ENCODE peak calls at places on chromosomes 13 and 19, in seven cellular contexts. L is Peyer's patch, F is OCI-LY7, J is heart right ventricle, B is tibial artery, Z is psoas muscle, R is K562. D is an unnamed sample. For H3K4me1, the result is how much of the 10 kb centered on the place peaks cover.

GRCh38 chr13:30866692-30867669 is 39.1 kb upstream of the MEDAG start:
- DNase-seq in F (no peak), J (no peak), L (no peak), R (no peak), Z (no peak), B (no peak), D (no peak)

GRCh38 chr19:28523619-28524018 is 689.3 kb downstream of the UQCRFS1 start:
- DNase-seq in R (no peak), B (no peak), Z (no peak), J (no peak), F (no peak), L (no peak), D (no peak)

GRCh38 chr13:53501387-53501786 is 472.8 kb downstream of the OLFM4 start:
- DNase-seq in B (no peak), F (no peak), L (no peak), J (no peak), Z (no peak), R (no peak), D (no peak)

GRCh38 chr13:77595166-77595810 is 59.8 kb downstream of the SCEL start:
- DNase-seq in B (no peak), Z (no peak), J (no peak), R (no peak), L (no peak), F (no peak), D (no peak)

GRCh38 chr19:53101518-53101917 is 1.7 kb downstream of the ZNF160 start:
- DNase-seq in L (no peak), J (no peak), Z (no peak), F (peak), B (no peak), R (peak), D (no peak)

GRCh38 chr19:46470376-46470775 is 987 bp downstream of the PNMA8A start:
- DNase-seq in R (no peak), J (no peak), F (no peak), Z (no peak), L (no peak), B (peak), D (no peak)

GRCh38 chr19:50925734-50926133 is 14.5 kb upstream of the KLK4 start:
- DNase-seq in R (no peak), Z (no peak), B (no peak), L (no peak), J (no peak), F (no peak), D (no peak)

GRCh38 chr19:16161848-16162247 is 11.5 kb downstream of the CIB3 start:
- DNase-seq in L (no peak), Z (no peak), J (no peak), R (no peak), F (no peak), B (no peak), D (no peak)

GRCh38 chr19:31146546-31147183 is 202.6 kb downstream of the TSHZ3 start:
- DNase-seq in R (no peak), L (no peak), B (no peak), J (no peak), F (no peak), Z (no peak), D (no peak)

GRCh38 chr19:47514151-47514868 is 553 bp downstream of the NAPA start:
- DNase-seq in L (peak), J (no peak), Z (peak), B (no peak), F (no peak), R (peak), D (no peak)

GRCh38 chr19:3880471-3881271 is at the start of gene ATCAY:
- DNase-seq in L (no peak), R (no peak), Z (no peak), J (no peak), B (no peak), F (no peak), D (peak)

GRCh38 chr13:50599927-50600326 is 243.6 kb downstream of the DLEU7 start:
- DNase-seq in Z (no peak), J (no peak), R (peak), F (no peak), B (no peak), L (no peak), D (no peak)

GRCh38 chr13:74135306-74136088 is 1.3 kb upstream of the KLF12 start:
- DNase-seq in F (peak), J (peak), R (peak), Z (peak), L (peak), B (peak), D (peak)

GRCh38 chr13:80571346-80572307 is 230.7 kb upstream of the SPRY2 start:
- DNase-seq in R (no peak), J (no peak), L (no peak), Z (no peak), F (no peak), B (no peak), D (no peak)

GRCh38 chr13:91313103-91313502 is 34.4 kb upstream of the MIR17HG start:
- DNase-seq in F (peak), R (no peak), Z (no peak), L (no peak), B (no peak), J (no peak), D (peak)

GRCh38 chr13:94362411-94362909 is 117.0 kb downstream of the DCT start:
- DNase-seq in J (no peak), L (no peak), R (peak), B (peak), Z (no peak), F (peak), D (peak)

GRCh38 chr19:19538077-19538764 is at the start of gene CILP2:
- DNase-seq in F (peak), R (peak), Z (peak), L (no peak), B (no peak), J (peak), D (peak)

GRCh38 chr19:55452381-55453325 is 8.8 kb downstream of the ISOC2 start:
- DNase-seq in Z (peak), F (peak), J (peak), R (peak), B (no peak), L (peak), D (peak)

GRCh38 chr13:49329831-49330545 is 82.3 kb downstream of the CDADC1 start:
- DNase-seq in F (no peak), Z (no peak), R (no peak), J (no peak), L (no peak), B (no peak), D (peak)

GRCh38 chr13:67443901-67444300 is 213.8 kb upstream of the PCDH9 start:
- DNase-seq in B (no peak), R (no peak), L (no peak), Z (no peak), J (no peak), F (no peak), D (no peak)

GRCh38 chr13:59790626-59791025 is 373.1 kb downstream of the DIAPH3 start:
- DNase-seq in L (no peak), R (no peak), J (no peak), F (no peak), B (no peak), Z (no peak), D (peak)

GRCh38 chr19:47419037-47419783 is at the start of gene MEIS3:
- DNase-seq in Z (no peak), L (no peak), R (peak), F (no peak), B (no peak), J (no peak), D (no peak)

GRCh38 chr19:46371371-46371901 is 24.5 kb downstream of the PPP5C start:
- DNase-seq in Z (no peak), F (no peak), R (no peak), J (no peak), B (no peak), L (no peak), D (no peak)

GRCh38 chr19:1754651-1755466 is 1.6 kb downstream of the ONECUT3 start:
- DNase-seq in L (no peak), R (no peak), Z (no peak), B (no peak), F (no peak), J (no peak), D (no peak)

GRCh38 chr19:23983406-23983805 is 68.7 kb downstream of the ZNF726 start:
- DNase-seq in R (no peak), L (no peak), F (no peak), J (no peak), Z (no peak), B (no peak), D (no peak)

GRCh38 chr19:3494559-3494958 is 5.9 kb downstream of the DOHH start:
- DNase-seq in B (no peak), L (no peak), R (no peak), F (no peak), Z (no peak), J (no peak), D (no peak)

GRCh38 chr13:50914301-50914700 is 4.7 kb downstream of the RNASEH2B start:
- DNase-seq in Z (no peak), J (no peak), B (no peak), L (no peak), R (no peak), F (no peak), D (no peak)

GRCh38 chr13:75873499-75873898 is 237.4 kb downstream of the LMO7 start:
- DNase-seq in J (no peak), Z (no peak), F (no peak), B (no peak), L (no peak), R (no peak), D (no peak)

GRCh38 chr19:13069415-13070369 is 33.0 kb downstream of the LYL1 start:
- DNase-seq in L (no peak), R (peak), Z (peak), J (no peak), F (no peak), B (no peak), D (peak)

GRCh38 chr19:15393963-15394362 is 14.4 kb upstream of the AKAP8 start:
- DNase-seq in F (no peak), B (no peak), Z (no peak), R (no peak), L (no peak), J (no peak), D (no peak)

GRCh38 chr19:50601407-50602088 is 33.3 kb upstream of the LRRC4B start:
- DNase-seq in B (no peak), Z (no peak), L (no peak), J (no peak), F (no peak), R (peak), D (no peak)

GRCh38 chr13:105333416-105333815 is 1202.0 kb downstream of the EFNB2 start:
- DNase-seq in R (no peak), F (no peak), B (no peak), Z (no peak), L (no peak), J (no peak), D (no peak)

GRCh38 chr19:18107235-18108083 is 9.9 kb downstream of the MAST3 start:
- DNase-seq in B (no peak), L (no peak), Z (no peak), R (no peak), F (peak), J (no peak), D (no peak)
- H3K4me1 ChIP-seq in B (under half), L (under half), Z (under half), R (under half), F (half or more), J (under half), D (under half)

GRCh38 chr13:41774605-41775218 is 186.2 kb downstream of the VWA8 start:
- DNase-seq in R (no peak), J (no peak), L (no peak), B (no peak), F (no peak), Z (no peak), D (no peak)
- H3K4me1 ChIP-seq in R (under half), J (under half), L (under half), B (under half), F (under half), Z (under half), D (under half)

GRCh38 chr13:35856721-35857346 is 274.3 kb downstream of the DCLK1 start:
- DNase-seq in L (no peak), B (no peak), R (no peak), Z (no peak), F (no peak), J (no peak), D (no peak)

GRCh38 chr13:35856084-35856483 is 275.1 kb downstream of the DCLK1 start:
- DNase-seq in F (no peak), R (no peak), B (no peak), L (no peak), Z (no peak), J (no peak), D (no peak)

GRCh38 chr13:35855531-35856019 is 275.6 kb downstream of the DCLK1 start:
- DNase-seq in R (no peak), F (no peak), B (no peak), Z (no peak), J (no peak), L (no peak), D (no peak)

GRCh38 chr13:35851238-35851814 is 279.9 kb downstream of the DCLK1 start:
- DNase-seq in F (no peak), Z (no peak), J (no peak), R (no peak), L (no peak), B (no peak), D (no peak)

GRCh38 chr13:35854286-35854685 is 276.9 kb downstream of the DCLK1 start:
- DNase-seq in R (no peak), Z (no peak), F (no peak), L (no peak), B (no peak), J (no peak), D (no peak)
- H3K4me1 ChIP-seq in R (under half), Z (under half), F (under half), L (under half), B (under half), J (under half), D (under half)

DNA sequence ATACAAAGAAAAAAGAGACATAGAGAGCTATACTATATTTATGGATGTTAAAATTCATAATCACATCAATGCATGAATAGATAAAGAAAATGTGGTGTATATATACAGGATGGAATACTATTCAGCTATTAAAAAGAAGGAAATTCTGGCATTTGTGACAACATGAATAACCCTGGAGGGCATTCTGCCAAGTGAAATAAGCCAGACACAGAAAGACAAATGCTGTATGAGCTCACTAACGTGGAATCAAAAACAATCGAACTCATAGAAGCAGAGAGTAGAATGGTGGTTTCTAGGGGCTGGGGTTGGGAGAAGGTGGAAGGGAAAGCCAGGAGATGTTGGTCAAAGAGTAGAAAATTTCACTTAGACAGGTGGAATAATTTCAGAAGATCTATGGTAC is 24.0 kb downstream of the UTP14C start:
- DNase-seq in J (no peak), L (no peak), B (no peak), R (no peak), Z (no peak), F (no peak), D (no peak)
- H3K4me1 ChIP-seq in J (under half), L (under half), B (under half), R (under half), Z (under half), F (under half), D (under half)

GRCh38 chr13:28601581-28601980 is 57.3 kb upstream of the POMP start:
- DNase-seq in B (no peak), L (no peak), F (no peak), J (no peak), Z (no peak), R (no peak), D (no peak)
- H3K4me1 ChIP-seq in B (under half), L (under half), F (under half), J (under half), Z (under half), R (under half), D (under half)

GRCh38 chr13:112720251-112720650 is 30.4 kb downstream of the ATP11A start:
- DNase-seq in B (no peak), R (no peak), Z (no peak), L (peak), J (no peak), F (no peak), D (no peak)
- H3K4me1 ChIP-seq in B (under half), R (under half), Z (under half), L (under half), J (under half), F (under half), D (under half)

DNA sequence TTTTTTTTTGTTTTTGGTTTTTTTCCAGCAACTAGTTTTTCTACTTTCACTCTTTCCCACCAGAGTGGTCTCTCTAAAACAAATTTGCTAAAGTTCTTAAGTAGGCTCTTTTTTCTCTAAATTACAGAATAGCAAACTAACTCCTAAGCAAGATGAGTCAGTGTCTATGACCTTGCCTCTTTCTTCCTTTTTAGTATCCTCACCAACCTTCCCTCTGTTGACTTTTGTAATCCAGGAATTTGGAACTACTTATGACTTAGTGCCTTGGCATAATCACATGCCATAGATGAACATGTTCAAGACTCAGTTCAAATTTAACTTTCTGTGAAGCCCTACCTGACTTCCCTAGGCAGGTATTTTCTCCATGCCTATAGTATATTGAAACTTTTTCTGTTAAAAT is 32.3 kb upstream of the AKAP11 start:
- DNase-seq in F (no peak), L (no peak), Z (no peak), B (no peak), R (no peak), J (no peak), D (no peak)
- H3K4me1 ChIP-seq in F (under half), L (under half), Z (under half), B (under half), R (under half), J (under half), D (under half)

DNA sequence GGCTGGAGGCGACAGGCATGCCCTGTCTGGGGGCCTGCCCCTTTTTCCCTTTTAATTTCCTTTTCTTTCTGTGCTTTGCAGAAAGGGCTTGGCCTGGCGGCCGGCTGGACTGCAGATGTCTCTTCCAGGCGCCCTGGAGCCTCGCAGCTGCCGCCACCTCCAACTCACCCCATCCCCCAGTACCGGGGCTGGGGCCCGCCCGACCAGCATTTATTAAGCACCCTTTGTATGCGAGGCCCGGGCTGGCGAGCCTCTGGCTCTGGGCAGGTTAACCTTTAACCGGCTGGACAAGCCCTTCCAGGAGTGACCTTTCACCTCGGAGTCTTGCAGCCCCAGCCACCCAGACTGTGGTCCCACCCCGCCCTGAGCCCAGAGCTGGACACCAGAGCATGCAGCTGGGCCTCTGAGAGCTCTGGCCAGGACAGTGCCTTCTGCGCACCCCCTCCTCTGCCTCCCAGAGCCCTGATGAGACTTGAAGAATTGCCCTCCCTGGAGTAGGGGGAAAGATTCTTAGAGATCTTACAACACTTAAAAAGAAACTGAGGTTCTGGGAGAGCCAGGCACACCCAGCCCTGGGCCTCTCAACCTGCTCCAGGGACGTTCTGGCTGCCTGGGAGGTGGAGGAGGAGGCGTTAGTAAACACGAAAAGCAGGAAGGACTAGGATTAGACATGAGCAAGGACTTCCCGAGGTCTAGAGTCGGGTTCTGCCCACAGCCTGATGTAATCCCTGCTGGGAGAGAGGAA is 1.1 kb upstream of the NR2F6 start:
- DNase-seq in F (no peak), Z (peak), J (peak), R (no peak), B (no peak), L (peak), D (peak)
- H3K4me1 ChIP-seq in F (under half), Z (under half), J (under half), R (under half), B (under half), L (under half), D (under half)

GRCh38 chr19:10320602-10321416 is 5.0 kb upstream of the FDX2 start:
- DNase-seq in F (no peak), Z (no peak), J (no peak), R (no peak), B (no peak), L (no peak), D (no peak)

GRCh38 chr19:10325732-10326131 is 7.6 kb downstream of the RAVER1 start:
- DNase-seq in L (no peak), R (no peak), F (no peak), J (no peak), B (no peak), Z (no peak), D (no peak)

GRCh38 chr19:10318807-10319426 is 3.1 kb upstream of the FDX2 start:
- DNase-seq in J (no peak), Z (no peak), F (no peak), L (no peak), R (no peak), B (no peak), D (no peak)

GRCh38 chr19:10321417-10321797 is 5.6 kb upstream of the FDX2 start:
- DNase-seq in B (no peak), R (no peak), L (peak), Z (no peak), J (no peak), F (no peak), D (no peak)

GRCh38 chr19:10321874-10322835 is 6.3 kb upstream of the FDX2 start:
- DNase-seq in J (no peak), B (no peak), L (peak), F (no peak), Z (no peak), R (no peak), D (no peak)
- H3K4me1 ChIP-seq in J (under half), B (under half), L (under half), F (under half), Z (under half), R (under half), D (under half)

D was measured in cardiac muscle cell.